ENCODE peak calls at places on chromosomes 11 and 22, in eight cellular contexts. F, S, P, O, T, V, I and W are unnamed samples.

GRCh38 chr22:47328550-47329243 is 566.2 kb downstream of the TBC1D22A start:
- DNase-seq in F (peak), T (no peak), I (no peak), S (peak), P (no peak), V (no peak), O (peak), W (no peak)

GRCh38 chr11:86671386-86672006 is 920 bp downstream of the ME3 start:
- DNase-seq in S (no peak), V (no peak), T (peak), O (no peak), P (no peak), I (peak), F (no peak), W (no peak)

GRCh38 chr11:14189874-14190273 is 169.1 kb downstream of the RRAS2 start:
- DNase-seq in V (no peak), P (no peak), O (no peak), S (no peak), T (peak), F (no peak), I (peak), W (no peak)

GRCh38 chr11:3905080-3905953 is 49.9 kb downstream of the STIM1 start:
- DNase-seq in S (peak), O (peak), I (peak), V (peak), F (peak), T (peak), P (no peak), W (peak)

GRCh38 chr22:38455530-38456271 is 702 bp upstream of the KCNJ4 start:
- DNase-seq in F (peak), I (no peak), P (no peak), T (no peak), S (no peak), O (no peak), V (no peak), W (no peak)

GRCh38 chr22:43158778-43159483 is 7.6 kb downstream of the TSPO start:
- DNase-seq in F (no peak), T (peak), S (no peak), V (no peak), O (no peak), I (no peak), P (no peak), W (no peak)

GRCh38 chr11:61512435-61512834 is 3.9 kb downstream of the LRRC10B start:
- DNase-seq in V (no peak), O (no peak), S (no peak), F (no peak), I (no peak), T (no peak), P (no peak), W (no peak)

GRCh38 chr11:1542267-1542666 is 29.8 kb downstream of the DUSP8 start:
- DNase-seq in P (no peak), F (no peak), T (peak), V (no peak), O (no peak), S (no peak), I (no peak), W (no peak)

GRCh38 chr11:80162387-80162786 is 721.6 kb upstream of the TENM4 start:
- DNase-seq in I (no peak), F (no peak), S (no peak), T (no peak), O (no peak), V (no peak), P (no peak), W (no peak)

GRCh38 chr22:21593406-21594232 is 26.1 kb downstream of the UBE2L3 start:
- DNase-seq in P (no peak), S (peak), F (peak), T (no peak), O (no peak), I (no peak), V (no peak), W (no peak)

GRCh38 chr11:59175104-59175503 is 3.2 kb downstream of the DTX4 start:
- DNase-seq in T (no peak), I (no peak), V (no peak), O (no peak), P (no peak), F (no peak), S (no peak), W (no peak)

GRCh38 chr11:84800755-84801346 is 826.3 kb downstream of the DLG2 start:
- DNase-seq in F (no peak), T (no peak), O (peak), I (no peak), V (no peak), P (no peak), S (peak), W (no peak)

GRCh38 chr22:25929479-25929878 is 187.5 kb downstream of the MYO18B start:
- DNase-seq in T (no peak), P (no peak), F (no peak), V (no peak), S (no peak), O (no peak), I (no peak), W (no peak)

GRCh38 chr22:36323182-36323854 is 64.4 kb downstream of the MYH9 start:
- DNase-seq in S (no peak), P (no peak), O (no peak), I (peak), V (no peak), F (no peak), T (peak), W (no peak)

GRCh38 chr22:23402275-23403151 is 177.6 kb downstream of the IGLL1 start:
- DNase-seq in P (no peak), T (peak), F (peak), I (peak), V (peak), O (peak), S (peak), W (peak)

GRCh38 chr22:46586531-46587011 is 33.6 kb upstream of the GRAMD4 start:
- DNase-seq in V (no peak), T (peak), F (no peak), S (no peak), I (no peak), P (no peak), O (no peak), W (no peak)

GRCh38 chr11:61090982-61091372 is 11.3 kb upstream of the CD5 start:
- DNase-seq in F (no peak), O (no peak), I (no peak), S (no peak), P (no peak), V (no peak), T (no peak), W (no peak)

GRCh38 chr11:1299621-1300020 is 9.8 kb downstream of the TOLLIP start:
- DNase-seq in S (no peak), I (peak), P (no peak), O (no peak), T (no peak), V (no peak), F (no peak), W (no peak)

GRCh38 chr11:13831707-13832106 is 130.8 kb upstream of the SPON1 start:
- DNase-seq in F (no peak), S (no peak), V (no peak), P (no peak), O (no peak), I (no peak), T (no peak), W (no peak)

GRCh38 chr11:25068451-25068850 is 571.6 kb downstream of the LUZP2 start:
- DNase-seq in F (no peak), O (no peak), P (no peak), T (no peak), S (no peak), V (no peak), I (no peak), W (no peak)

GRCh38 chr11:76362716-76363115 is 18.2 kb downstream of the THAP12 start:
- DNase-seq in F (no peak), I (no peak), T (no peak), S (no peak), P (no peak), O (no peak), V (no peak), W (no peak)

GRCh38 chr11:64834723-64835615 is 9.5 kb downstream of the CDC42BPG start:
- DNase-seq in P (no peak), V (no peak), S (no peak), I (peak), T (no peak), O (no peak), F (no peak), W (no peak)

GRCh38 chr11:114209904-114210303 is 86.3 kb upstream of the NNMT start:
- DNase-seq in I (no peak), P (no peak), S (peak), V (no peak), T (no peak), F (no peak), O (no peak), W (no peak)

DNA sequence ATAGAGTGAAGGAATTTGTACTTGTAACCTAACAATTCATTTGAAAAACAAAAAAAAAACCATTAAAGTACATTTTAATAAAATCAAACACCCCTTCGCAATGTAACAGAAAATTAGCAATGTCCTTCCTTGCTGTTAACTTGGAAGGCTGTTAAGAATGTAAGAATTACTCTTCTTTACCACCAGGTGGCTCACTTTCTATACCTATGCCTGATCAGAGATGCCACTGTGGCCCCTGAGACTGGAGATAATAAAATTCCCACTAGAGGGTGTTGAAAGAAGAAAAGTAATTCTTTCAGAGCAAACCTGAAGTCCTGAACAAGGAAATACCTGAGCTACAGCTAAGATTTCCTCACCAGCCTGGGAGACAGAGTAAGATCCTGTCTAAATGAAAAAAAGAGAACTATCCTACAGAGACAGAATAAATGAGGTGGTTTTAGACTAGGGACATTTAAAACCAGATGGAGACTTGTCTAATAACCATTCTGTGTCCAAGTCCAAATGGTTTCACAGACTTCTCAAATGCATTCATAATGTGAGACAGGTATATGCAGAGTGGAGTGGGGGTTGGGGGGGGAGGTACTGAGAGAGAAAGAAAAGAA is 1089.3 kb downstream of the FAM181B start:
- DNase-seq in I (no peak), O (peak), F (peak), P (peak), V (peak), T (no peak), S (peak), W (peak)
- TF ChIP-seq POLR2AphosphoS5 in I (no peak), O (no peak), F (no peak), P (no peak), V (no peak), T (no peak), S (no peak), W (no peak)

DNA sequence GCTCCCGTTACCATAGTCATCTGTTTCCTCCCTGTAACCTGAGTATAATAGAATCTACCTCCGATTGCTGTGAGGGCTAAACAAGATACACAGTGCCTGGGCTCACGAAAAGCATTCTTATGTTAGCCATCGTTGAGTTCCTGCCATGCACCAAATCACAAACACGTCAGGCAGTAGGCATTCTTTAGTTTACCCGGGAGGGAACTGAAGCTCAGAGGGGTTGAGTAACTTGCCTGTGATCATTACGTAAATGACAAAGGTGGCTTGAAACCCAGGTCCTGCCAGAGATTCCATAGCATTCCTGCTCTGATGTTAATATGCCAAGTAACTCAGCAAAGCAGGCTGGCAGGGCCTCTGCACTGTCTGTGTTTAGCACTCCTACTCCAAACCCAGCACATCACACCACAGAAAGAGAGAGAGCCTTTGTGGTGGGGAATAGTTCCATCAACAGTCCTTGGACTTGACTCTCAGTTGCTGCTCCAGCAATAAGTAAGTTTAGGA is 1.4 kb downstream of the SCN2B start:
- DNase-seq in S (peak), T (no peak), I (peak), F (no peak), V (no peak), P (no peak), O (no peak), W (no peak)
- TF ChIP-seq POLR2AphosphoS5 in S (no peak), T (no peak), I (no peak), F (no peak), V (no peak), P (no peak), O (no peak), W (no peak)

DNA sequence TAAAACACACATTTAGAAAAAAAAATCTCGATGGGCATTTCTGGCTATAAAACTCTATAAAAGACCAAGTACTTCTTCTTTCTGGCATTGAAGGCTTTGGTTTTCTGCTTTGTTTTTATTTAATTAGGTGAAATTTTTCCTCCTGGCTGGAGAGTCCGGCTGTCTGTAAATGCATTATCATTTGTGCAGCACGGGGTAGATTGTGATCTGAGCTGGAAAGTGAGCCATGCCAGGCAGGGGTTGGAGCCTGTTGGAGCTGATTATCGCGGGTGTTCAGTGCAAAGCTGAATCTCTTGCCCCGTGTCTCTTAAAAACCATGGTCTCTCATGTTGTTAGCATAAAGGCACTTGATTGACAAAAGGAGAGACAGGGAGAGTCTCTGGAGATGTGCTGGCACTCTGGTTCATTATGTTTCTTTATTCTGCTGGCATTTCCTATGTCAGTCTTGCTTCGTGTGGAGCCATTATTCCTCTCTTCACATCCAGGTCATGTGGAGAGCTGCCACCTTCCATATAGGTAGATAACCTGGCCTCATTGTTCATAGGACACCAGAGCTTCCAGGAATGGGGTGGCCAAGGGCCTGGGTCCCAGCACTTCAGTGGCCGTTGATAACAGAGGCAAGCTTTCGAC is 75.2 kb downstream of the LDLRAD3 start:
- DNase-seq in I (no peak), S (no peak), T (no peak), V (no peak), P (no peak), F (no peak), O (no peak), W (no peak)
- TF ChIP-seq POLR2AphosphoS5 in I (no peak), S (no peak), T (no peak), V (no peak), P (no peak), F (no peak), O (no peak), W (no peak)

GRCh38 chr11:17163742-17164141 is 44.0 kb downstream of the PIK3C2A start:
- DNase-seq in F (no peak), V (no peak), P (no peak), I (no peak), T (no peak), O (no peak), S (no peak), W (no peak)

GRCh38 chr11:17162376-17162775 is 45.4 kb downstream of the PIK3C2A start:
- DNase-seq in O (no peak), I (no peak), V (no peak), F (no peak), T (no peak), S (no peak), P (no peak), W (no peak)

GRCh38 chr11:17163296-17163695 is 44.5 kb downstream of the PIK3C2A start:
- DNase-seq in F (no peak), I (no peak), P (no peak), V (no peak), O (no peak), S (no peak), T (no peak), W (no peak)

GRCh38 chr11:17164361-17165246 is 43.2 kb downstream of the PIK3C2A start:
- DNase-seq in F (no peak), V (no peak), S (peak), T (no peak), P (no peak), O (no peak), I (no peak), W (no peak)

DNA sequence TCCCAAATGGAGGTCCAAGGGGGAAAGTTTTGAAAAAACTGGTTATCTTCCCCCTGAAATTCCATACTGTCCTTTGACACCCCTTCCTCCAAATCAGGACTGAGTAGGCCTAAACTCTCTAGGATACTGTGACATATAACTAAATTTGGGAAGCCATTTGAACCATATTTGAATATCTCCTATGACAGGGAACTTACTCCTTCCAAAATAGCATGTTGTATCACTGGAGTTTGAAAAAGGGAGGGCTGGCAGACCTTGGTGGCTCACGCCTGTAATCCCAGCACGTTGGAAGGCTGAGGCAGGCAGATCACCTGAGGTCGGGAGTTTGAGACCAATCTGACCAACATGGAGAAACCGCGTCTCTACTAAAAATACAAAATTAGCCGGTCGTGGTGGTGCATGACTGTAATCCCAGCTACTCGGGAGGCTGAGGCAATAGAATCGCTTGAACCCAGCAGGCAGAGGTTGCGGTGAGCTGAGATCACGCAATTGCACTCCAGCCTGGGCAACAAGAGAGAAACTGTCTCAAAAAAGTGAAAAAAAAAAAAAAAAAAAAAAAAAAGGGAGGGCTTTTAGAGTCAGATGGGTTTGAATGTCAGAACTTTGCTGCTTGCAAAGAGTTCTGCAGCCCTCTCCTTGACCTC is 42.4 kb downstream of the PIK3C2A start:
- DNase-seq in I (no peak), T (no peak), S (no peak), F (no peak), O (no peak), P (no peak), V (no peak), W (no peak)
- TF ChIP-seq POLR2AphosphoS5 in I (no peak), T (no peak), S (no peak), F (no peak), O (no peak), P (no peak), V (no peak), W (no peak)

DNA sequence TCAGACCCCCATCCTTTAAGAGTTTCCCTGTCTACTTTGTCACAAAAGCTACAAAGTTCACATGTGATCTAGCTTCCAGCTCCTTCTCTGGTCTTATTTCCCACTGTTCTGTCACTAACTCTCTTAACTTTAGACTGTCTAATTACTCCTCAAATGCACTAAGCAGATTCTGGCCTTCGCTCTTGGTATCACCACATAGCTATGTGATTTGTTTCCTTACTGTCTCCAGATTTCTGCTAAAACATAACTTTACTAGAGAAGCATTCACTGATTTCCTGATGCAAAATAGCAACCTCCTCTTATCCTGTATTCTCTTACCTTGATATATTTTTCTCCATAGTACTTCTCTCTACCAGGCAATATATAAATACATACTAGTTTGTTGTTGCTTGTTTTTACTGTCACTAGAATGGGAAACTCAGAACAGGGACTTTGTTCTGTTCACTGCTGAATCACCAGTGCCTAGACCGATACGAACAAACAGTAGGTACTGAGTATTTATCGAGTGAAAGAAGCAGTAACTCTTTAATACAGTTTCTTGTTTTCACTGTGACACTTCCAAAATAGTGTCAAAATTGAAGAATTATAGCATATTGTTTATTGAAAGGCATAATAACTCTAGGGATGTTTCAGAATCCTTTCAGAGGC is 205.6 kb downstream of the DDX10 start:
- DNase-seq in I (no peak), F (no peak), S (peak), O (no peak), V (no peak), P (peak), T (no peak), W (no peak)
- TF ChIP-seq POLR2AphosphoS5 in I (no peak), F (no peak), S (no peak), O (no peak), V (no peak), P (no peak), T (no peak), W (no peak)

DNA sequence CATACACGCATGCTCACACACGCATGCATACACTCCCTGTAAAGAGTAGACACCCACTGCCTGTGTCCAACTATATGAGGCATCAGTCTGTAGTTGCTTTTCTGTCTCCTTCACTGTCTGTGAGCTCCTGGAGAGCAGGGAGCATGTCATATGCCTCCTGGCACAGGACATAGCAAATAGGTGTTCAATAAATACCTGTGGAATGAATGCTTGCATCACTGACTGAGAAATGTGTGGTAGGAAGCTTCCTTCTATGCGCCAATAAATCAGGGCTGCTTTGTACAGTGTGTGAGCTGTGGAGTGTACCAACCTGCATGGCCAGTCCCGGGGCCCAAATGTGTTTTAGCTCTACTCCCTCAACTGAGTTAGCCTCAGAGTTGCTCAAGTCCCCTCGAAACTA is 37.2 kb upstream of the NAV2 start:
- DNase-seq in I (no peak), T (no peak), V (no peak), S (no peak), P (no peak), F (no peak), O (no peak), W (no peak)
- TF ChIP-seq POLR2AphosphoS5 in I (no peak), T (no peak), V (no peak), S (no peak), P (no peak), F (no peak), O (no peak), W (no peak)

GRCh38 chr11:35112846-35113105 is 26.2 kb upstream of the CD44 start:
- DNase-seq in T (no peak), V (no peak), P (no peak), O (no peak), S (no peak), F (no peak), I (no peak), W (no peak)
- TF ChIP-seq POLR2AphosphoS5 in T (no peak), V (no peak), P (no peak), O (no peak), S (no peak), F (no peak), I (no peak), W (no peak)

GRCh38 chr11:45843158-45843924 is 3.9 kb upstream of the CRY2 start:
- DNase-seq in V (peak), I (peak), P (peak), S (peak), F (peak), T (peak), O (peak), W (peak)
- TF ChIP-seq POLR2AphosphoS5 in V (no peak), I (peak), P (no peak), S (peak), F (no peak), T (peak), O (no peak), W (no peak)